ENCODE peak calls at places on chromosomes 6 and 20, in eight cellular contexts. W is HepG2; A is GM03348; F is effector memory CD8-positive, alpha-beta T cell; P is stimulated activated CD4-positive, alpha-beta T cell treated with anti-CD3 and anti-CD28 coated beads, Interleukin-4, amount 100 ng/mL, for 4 hours; E is activated T-helper 1 cell treated with anti-CD3 and anti-CD28 coated beads, Interleukin-12 subunit alpha, Interleukin-12 subunit beta, Interleukin-2, Interleukin-4 antibody, amounts not matched to agents 30 ng/mL and 10 ng/mL and 1 ng/mL, durations not matched to agents 14 hours and 24 hours and 36 hours; S is T-helper 1 cell; M is fibroblast of villous mesenchyme. Y is an unnamed sample.

GRCh38 chr6:6752129-6752528 is 163.6 kb downstream of the LY86 start:
- DNase-seq in W (no peak), A (peak; percentile 71), F (no peak), P (no peak), E (no peak), S (no peak), M (peak; percentile 26), Y (peak; percentile 30)

GRCh38 chr20:58708246-58708931 is 15.8 kb downstream of the NPEPL1 start:
- DNase-seq in W (no peak), A (peak; percentile 4), F (no peak), P (no peak), E (no peak), S (no peak), M (no peak), Y (peak; percentile 4)

GRCh38 chr6:39493717-39494116 is 171.2 kb upstream of the KCNK16 start:
- DNase-seq in W (no peak), A (no peak), F (no peak), P (no peak), E (no peak), S (no peak), M (no peak), Y (no peak)

GRCh38 chr6:29425075-29425474 is 10.3 kb downstream of the OR12D1 start:
- DNase-seq in W (no peak), A (no peak), F (no peak), P (no peak), E (no peak), S (no peak), M (no peak), Y (no peak)

GRCh38 chr6:81820979-81821378 is 68.5 kb upstream of the TENT5A start:
- DNase-seq in W (no peak), A (no peak), F (no peak), P (no peak), E (no peak), S (peak; percentile 26), M (no peak), Y (no peak)

GRCh38 chr6:170584954-170585498 is 589 bp upstream of the PDCD2 start:
- DNase-seq in W (no peak), A (no peak), F (peak; percentile 6), P (no peak), E (no peak), S (no peak), M (no peak), Y (peak; percentile 19)

GRCh38 chr20:50408526-50409364 is 101.4 kb upstream of the PTPN1 start:
- DNase-seq in W (no peak), A (no peak), F (no peak), P (no peak), E (no peak), S (no peak), M (no peak), Y (no peak)

GRCh38 chr20:848218-848617 is 14.7 kb downstream of the FAM110A start:
- DNase-seq in W (no peak), A (no peak), F (no peak), P (no peak), E (no peak), S (no peak), M (no peak), Y (no peak)

GRCh38 chr20:8260837-8261241 is 128.8 kb downstream of the PLCB1 start:
- DNase-seq in W (no peak), A (no peak), F (no peak), P (no peak), E (no peak), S (no peak), M (no peak), Y (no peak)

GRCh38 chr20:36173451-36173933 is 19.0 kb downstream of the EPB41L1 start:
- DNase-seq in W (no peak), A (no peak), F (no peak), P (no peak), E (no peak), S (no peak), M (peak; percentile 22), Y (no peak)

GRCh38 chr6:40885139-40885774 is 153.8 kb downstream of the UNC5CL start:
- DNase-seq in W (no peak), A (no peak), F (no peak), P (no peak), E (no peak), S (no peak), M (no peak), Y (no peak)

GRCh38 chr6:129331450-129332138 is 378.4 kb downstream of the ARHGAP18 start:
- DNase-seq in W (no peak), A (peak; percentile 9), F (no peak), P (no peak), E (no peak), S (no peak), M (peak; percentile 21), Y (no peak)

GRCh38 chr6:35727206-35727934 is 9.5 kb upstream of the ARMC12 start:
- DNase-seq in W (peak; percentile 65), A (peak; percentile 69), F (no peak), P (no peak), E (no peak), S (no peak), M (peak; percentile 95), Y (peak; percentile 88)

GRCh38 chr6:69880570-69880969 is 14.2 kb downstream of the COL19A1 start:
- DNase-seq in W (no peak), A (no peak), F (no peak), P (no peak), E (no peak), S (no peak), M (no peak), Y (no peak)

GRCh38 chr20:32437391-32438074 is 79.4 kb downstream of the ASXL1 start:
- DNase-seq in W (peak; percentile 77), A (no peak), F (no peak), P (no peak), E (no peak), S (no peak), M (no peak), Y (no peak)

GRCh38 chr6:79431469-79431868 is 105.8 kb downstream of the LCA5 start:
- DNase-seq in W (peak; percentile 21), A (no peak), F (no peak), P (no peak), E (no peak), S (no peak), M (no peak), Y (no peak)

GRCh38 chr6:141264101-141264500 is 868.6 kb upstream of the GJE1 start:
- DNase-seq in W (no peak), A (no peak), F (no peak), P (no peak), E (no peak), S (no peak), M (no peak), Y (no peak)

GRCh38 chr6:111841822-111842221 is 31.4 kb downstream of the FYN start:
- DNase-seq in W (no peak), A (no peak), F (peak; percentile 46), P (no peak), E (peak; percentile 55), S (peak; percentile 78), M (no peak), Y (peak; percentile 48)

Y was measured in transverse colon.